ENCODE peak calls at places on chromosomes 6 and 20, in seven cellular contexts. B is endothelial cell of umbilical vein, Y is cardiac fibroblast, U is lower lobe of right lung, S is BJ, G is fibroblast of the aortic adventitia, L is fibroblast of mammary gland. O is an unnamed sample.

GRCh38 chr6:95576621-95577316 is 566 bp upstream of the MANEA start:
- DNase-seq in L (peak; percentile 33), Y (peak; percentile 53), S (no peak), G (peak; percentile 25), B (peak; percentile 62), U (no peak), O (peak; percentile 76)

GRCh38 chr6:53361549-53362031 is 12.8 kb upstream of the ELOVL5 start:
- DNase-seq in Y (peak; percentile 65), L (peak; percentile 55), B (peak; percentile 35), U (peak; percentile 93), G (peak; percentile 32), S (no peak), O (no peak)

GRCh38 chr6:148502773-148503135 is 160.1 kb downstream of the SASH1 start:
- DNase-seq in U (no peak), S (no peak), B (no peak), G (no peak), Y (peak; percentile 67), L (no peak), O (no peak)

GRCh38 chr6:18389479-18389878 is 2.3 kb downstream of the RNF144B start:
- DNase-seq in L (peak; percentile 62), S (no peak), G (peak; percentile 74), Y (peak; percentile 69), U (no peak), B (peak; percentile 54), O (no peak)

GRCh38 chr20:16363832-16364687 is 209.2 kb downstream of the KIF16B start:
- DNase-seq in S (no peak), Y (no peak), G (no peak), L (no peak), U (no peak), B (no peak), O (no peak)

GRCh38 chr6:95866732-95867131 is 149.0 kb upstream of the FUT9 start:
- DNase-seq in L (peak; percentile 1), S (no peak), B (no peak), G (no peak), U (no peak), Y (peak; percentile 3), O (peak; percentile 59)

GRCh38 chr6:16524380-16524707 is 236.9 kb downstream of the ATXN1 start:
- DNase-seq in U (no peak), L (peak; percentile 77), G (peak; percentile 70), S (no peak), B (no peak), Y (peak; percentile 75), O (no peak)

GRCh38 chr6:88670369-88670768 is 293.0 kb downstream of the RNGTT start:
- DNase-seq in B (no peak), Y (no peak), S (no peak), U (no peak), G (no peak), L (no peak), O (no peak)

GRCh38 chr20:881051-881820 is 34.9 kb downstream of the ANGPT4 start:
- DNase-seq in Y (peak; percentile 72), U (no peak), L (peak; percentile 52), S (no peak), G (peak; percentile 50), B (peak; percentile 25), O (no peak)

GRCh38 chr20:57529810-57530209 is 4.9 kb upstream of the CTCFL start:
- DNase-seq in S (no peak), U (no peak), L (no peak), B (no peak), Y (no peak), G (no peak), O (no peak)

GRCh38 chr20:3686867-3687321 is 5.1 kb upstream of the ADAM33 start:
- DNase-seq in S (peak; percentile 89), U (no peak), B (no peak), G (peak; percentile 97), L (peak; percentile 96), Y (peak; percentile 93), O (no peak)

GRCh38 chr6:154242617-154243357 is 113.8 kb downstream of the IPCEF1 start:
- DNase-seq in G (no peak), Y (no peak), U (no peak), B (no peak), S (no peak), L (no peak), O (no peak)

GRCh38 chr6:154243793-154244768 is 112.5 kb downstream of the IPCEF1 start:
- DNase-seq in S (no peak), B (no peak), L (no peak), U (no peak), Y (no peak), G (no peak), O (no peak)

GRCh38 chr6:154246723-154247118 is 109.9 kb downstream of the IPCEF1 start:
- DNase-seq in G (no peak), U (no peak), B (no peak), L (no peak), Y (no peak), S (no peak), O (no peak)

GRCh38 chr6:154247119-154247814 is 109.3 kb downstream of the IPCEF1 start:
- DNase-seq in Y (no peak), G (no peak), B (peak; percentile 44), U (no peak), L (no peak), S (no peak), O (no peak)

GRCh38 chr6:154245542-154245941 is 111.1 kb downstream of the IPCEF1 start:
- DNase-seq in B (no peak), L (no peak), G (no peak), Y (no peak), U (no peak), S (no peak), O (no peak)
- H3K4me3 ChIP-seq in B (no peak overlapping the region), L (no peak overlapping the region), G (no peak overlapping the region), Y (no peak overlapping the region), U (peak overlapping the region; percentile 44), S (no peak overlapping the region), O (no peak overlapping the region)

GRCh38 chr6:112019619-112020018 is 34.3 kb upstream of the CCN6 start:
- DNase-seq in L (no peak), U (no peak), G (no peak), B (no peak), Y (no peak), S (no peak), O (no peak)

GRCh38 chr6:112018619-112019416 is 35.1 kb upstream of the CCN6 start:
- DNase-seq in S (no peak), G (peak; percentile 49), B (peak; percentile 63), L (peak; percentile 76), Y (peak; percentile 73), U (no peak), O (no peak)

GRCh38 chr6:112016335-112016734 is 37.6 kb upstream of the CCN6 start:
- DNase-seq in S (no peak), B (peak; percentile 45), L (peak; percentile 89), U (no peak), Y (peak; percentile 94), G (peak; percentile 65), O (no peak)

GRCh38 chr6:112017169-112017568 is 36.7 kb upstream of the CCN6 start:
- DNase-seq in Y (no peak), G (no peak), L (no peak), U (no peak), S (no peak), B (no peak), O (no peak)

DNA sequence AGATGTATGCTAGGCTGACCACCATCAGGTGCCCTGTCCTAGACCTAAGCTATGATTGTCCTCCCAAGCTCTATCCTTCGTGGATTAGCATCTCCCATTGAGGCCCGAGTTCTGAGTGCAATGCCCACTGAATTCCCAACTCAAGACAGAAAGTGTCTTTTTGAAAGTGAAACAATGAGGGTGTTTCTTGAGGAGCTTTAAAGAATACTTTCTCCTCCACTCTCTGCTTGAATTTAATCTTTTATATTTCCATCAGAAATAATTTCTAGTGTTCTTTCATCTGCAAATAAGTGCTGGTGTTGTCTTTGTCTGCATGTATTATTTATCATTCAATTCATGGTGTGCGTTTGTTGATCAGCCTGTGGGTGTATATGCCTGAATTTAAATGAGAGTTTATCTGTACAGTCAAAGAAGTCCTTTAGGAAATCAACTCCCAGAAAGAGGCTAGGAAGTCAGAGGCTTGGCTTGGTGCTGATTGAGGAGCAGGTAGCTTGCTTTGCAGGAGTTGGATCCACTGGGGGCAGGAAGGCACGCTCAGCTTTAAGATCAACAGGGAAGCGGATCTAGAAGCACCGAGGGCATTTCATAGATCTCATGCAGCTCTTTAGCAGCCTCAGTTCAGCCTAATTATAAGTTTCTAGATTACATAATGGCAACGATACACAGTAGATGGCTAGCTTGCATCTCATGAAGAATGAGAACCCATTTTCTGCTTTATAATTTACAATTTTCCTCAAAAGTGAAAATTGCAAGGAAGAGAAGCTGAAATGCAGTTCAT is 36.0 kb upstream of the CCN6 start:
- DNase-seq in G (no peak), B (no peak), U (no peak), L (no peak), S (no peak), Y (no peak), O (no peak)
- H3K4me3 ChIP-seq in G (no peak overlapping the region), B (no peak overlapping the region), U (no peak overlapping the region), L (no peak overlapping the region), S (no peak overlapping the region), Y (no peak overlapping the region), O (no peak overlapping the region)

GRCh38 chr20:49167811-49168507 is 20.2 kb downstream of the STAU1 start:
- DNase-seq in G (peak; percentile 81), B (no peak), S (no peak), Y (peak; percentile 32), L (peak; percentile 26), U (no peak), O (no peak)
- H3K4me3 ChIP-seq in G (peak overlapping the region; percentile 0), B (no peak overlapping the region), S (no peak overlapping the region), Y (no peak overlapping the region), L (no peak overlapping the region), U (no peak overlapping the region), O (no peak overlapping the region)

GRCh38 chr6:137303436-137303835 is 84.3 kb upstream of the IFNGR1 start:
- DNase-seq in Y (no peak), S (no peak), G (peak; percentile 30), U (no peak), B (no peak), L (no peak), O (no peak)
- H3K4me3 ChIP-seq in Y (no peak overlapping the region), S (no peak overlapping the region), G (no peak overlapping the region), U (no peak overlapping the region), B (no peak overlapping the region), L (no peak overlapping the region), O (no peak overlapping the region)

DNA sequence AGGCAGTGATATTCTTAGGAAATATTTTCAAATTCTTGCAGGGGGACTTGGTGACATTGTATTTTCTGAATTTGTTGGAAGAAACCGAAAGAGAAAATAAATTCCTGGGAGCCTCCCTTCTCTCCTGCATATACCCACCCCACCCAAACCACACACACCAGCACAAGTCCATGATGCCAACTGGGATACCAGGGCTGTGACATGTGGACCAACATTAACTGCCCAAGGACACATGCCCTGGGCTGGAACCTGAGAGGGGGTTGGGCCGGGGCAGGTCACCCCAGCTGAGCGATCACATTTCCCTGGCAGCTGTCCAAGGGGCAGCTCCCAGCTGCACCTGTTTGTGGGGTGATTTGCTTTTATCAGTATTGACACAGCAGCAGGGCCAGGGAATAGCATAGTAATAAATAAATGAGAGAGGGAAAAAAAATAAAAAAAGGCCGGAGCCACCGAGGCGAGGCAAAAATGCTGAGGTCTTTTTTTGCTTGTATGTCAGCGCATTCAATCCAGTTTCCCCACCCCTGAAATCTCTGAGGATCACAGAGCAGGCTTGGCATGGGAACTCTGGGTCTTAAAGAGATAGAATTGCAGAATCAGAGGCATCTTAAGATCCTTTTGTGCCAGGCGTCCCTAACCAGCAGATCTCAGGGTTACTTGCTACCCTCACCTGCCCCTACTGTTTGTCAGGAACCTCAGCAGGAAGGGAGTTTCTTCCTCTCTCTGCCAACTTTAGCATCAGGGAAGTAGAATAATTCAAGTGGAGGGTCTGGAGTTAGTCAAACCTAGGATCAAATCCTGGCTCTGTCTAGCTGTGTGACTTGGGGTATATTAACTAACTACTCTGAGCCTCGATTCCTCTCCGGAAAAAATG is 66.5 kb upstream of the PIM1 start:
- DNase-seq in Y (no peak), B (peak; percentile 84), U (peak; percentile 82), S (no peak), G (peak; percentile 50), L (no peak), O (peak; percentile 74)
- H3K4me3 ChIP-seq in Y (peak overlapping the region; percentile 42), B (peak overlapping the region; percentile 22), U (peak overlapping the region; percentile 50), S (peak overlapping the region; percentile 29), G (peak overlapping the region; percentile 39), L (peak overlapping the region; percentile 34), O (peak overlapping the region; percentile 63)

GRCh38 chr6:109480993-109481480 is 2.0 kb downstream of the ZBTB24 start:
- DNase-seq in B (no peak), Y (no peak), S (no peak), G (no peak), L (no peak), U (no peak), O (no peak)
- H3K4me3 ChIP-seq in B (no peak overlapping the region), Y (no peak overlapping the region), S (no peak overlapping the region), G (no peak overlapping the region), L (no peak overlapping the region), U (peak overlapping the region; percentile 20), O (peak overlapping the region; percentile 88)